ENCODE peak calls at places on chromosomes 11 and 22, in seven cellular contexts. Y is SK-N-SH, X is heart right ventricle, N is WERI-Rb-1, W is keratinocyte, G is kidney epithelial cell, A is fibroblast of the aortic adventitia. J is an unnamed sample.

GRCh38 chr11:17066691-17067090 is 10.8 kb downstream of the RPS13 start:
- DNase-seq in Y (no peak), X (no peak), N (no peak), W (no peak), G (no peak), A (no peak), J (no peak)

GRCh38 chr11:76051937-76052336 is 154.4 kb downstream of the WNT11 start:
- DNase-seq in Y (no peak), X (no peak), N (no peak), W (no peak), G (no peak), A (no peak), J (no peak)

GRCh38 chr22:38699143-38699542 is 1.6 kb downstream of the JOSD1 start:
- DNase-seq in Y (no peak), X (no peak), N (no peak), W (no peak), G (no peak), A (peak; percentile 17), J (peak; percentile 6)

GRCh38 chr11:103961010-103961409 is 75.4 kb upstream of the DDI1 start:
- DNase-seq in Y (no peak), X (no peak), N (no peak), W (no peak), G (no peak), A (peak; percentile 38), J (peak; percentile 73)

GRCh38 chr22:25493794-25494193 is 70.7 kb upstream of the GRK3 start:
- DNase-seq in Y (no peak), X (no peak), N (no peak), W (no peak), G (no peak), A (no peak), J (no peak)

GRCh38 chr11:19511066-19511412 is 201.6 kb upstream of the NAV2 start:
- DNase-seq in Y (no peak), X (no peak), N (no peak), W (no peak), G (no peak), A (no peak), J (no peak)

GRCh38 chr22:29883831-29884139 is 811 bp downstream of the MTMR3 start:
- DNase-seq in Y (no peak), X (no peak), N (no peak), W (no peak), G (no peak), A (no peak), J (no peak)

GRCh38 chr11:104333977-104334376 is 170.0 kb upstream of the PDGFD start:
- DNase-seq in Y (no peak), X (no peak), N (peak; percentile 35), W (no peak), G (no peak), A (no peak), J (peak; percentile 34)

GRCh38 chr11:9691865-9692264 is 28.0 kb downstream of the SWAP70 start:
- DNase-seq in Y (no peak), X (no peak), N (no peak), W (no peak), G (peak; percentile 64), A (peak; percentile 38), J (peak; percentile 76)

GRCh38 chr11:116931206-116931953 is 94.0 kb upstream of the APOA1 start:
- DNase-seq in Y (no peak), X (no peak), N (no peak), W (peak; percentile 13), G (no peak), A (peak; percentile 40), J (peak; percentile 46)

GRCh38 chr11:69304686-69305085 is 10.7 kb downstream of the MYEOV start:
- DNase-seq in Y (no peak), X (no peak), N (no peak), W (no peak), G (no peak), A (no peak), J (no peak)

GRCh38 chr22:16917144-16918003 is 90.6 kb downstream of the GAB4 start:
- DNase-seq in Y (peak; percentile 53), X (peak; percentile 49), N (peak; percentile 71), W (no peak), G (peak; percentile 18), A (peak; percentile 34), J (peak; percentile 68)

GRCh38 chr11:70826541-70826943 is 425.8 kb downstream of the SHANK2 start:
- DNase-seq in Y (peak; percentile 83), X (no peak), N (peak; percentile 65), W (no peak), G (no peak), A (no peak), J (peak; percentile 14)

GRCh38 chr11:3014314-3014938 is 22.3 kb upstream of the NAP1L4 start:
- DNase-seq in Y (no peak), X (no peak), N (no peak), W (no peak), G (no peak), A (no peak), J (no peak)

GRCh38 chr22:45091254-45091854 is 72.4 kb upstream of the NUP50 start:
- DNase-seq in Y (no peak), X (no peak), N (no peak), W (no peak), G (no peak), A (no peak), J (no peak)

GRCh38 chr11:67664213-67664585 is 10.2 kb downstream of the ALDH3B2 start:
- DNase-seq in Y (no peak), X (no peak), N (no peak), W (no peak), G (no peak), A (no peak), J (no peak)

GRCh38 chr22:48238966-48239365 is 1476.5 kb downstream of the TBC1D22A start:
- DNase-seq in Y (no peak), X (no peak), N (no peak), W (no peak), G (no peak), A (no peak), J (no peak)

GRCh38 chr22:47401592-47401898 is 639.1 kb downstream of the TBC1D22A start:
- DNase-seq in Y (no peak), X (no peak), N (no peak), W (no peak), G (no peak), A (no peak), J (no peak)

GRCh38 chr11:105713696-105714095 is 103.8 kb downstream of the GRIA4 start:
- DNase-seq in Y (no peak), X (no peak), N (no peak), W (no peak), G (no peak), A (no peak), J (no peak)

GRCh38 chr11:65856689-65857499 is 1.1 kb downstream of the CFL1 start:
- DNase-seq in Y (peak; percentile 80), X (peak; percentile 82), N (peak; percentile 67), W (no peak), G (no peak), A (peak; percentile 65), J (peak; percentile 87)

GRCh38 chr11:65854161-65854592 is 3.8 kb downstream of the CFL1 start:
- DNase-seq in Y (peak; percentile 10), X (no peak), N (no peak), W (no peak), G (no peak), A (no peak), J (no peak)

GRCh38 chr11:65857500-65858353 is at the start of gene CFL1:
- DNase-seq in Y (peak; percentile 89), X (peak; percentile 99), N (peak; percentile 98), W (peak; percentile 76), G (peak; percentile 86), A (peak; percentile 96), J (peak; percentile 100)

GRCh38 chr11:65854871-65855837 is 2.8 kb downstream of the CFL1 start:
- DNase-seq in Y (no peak), X (no peak), N (no peak), W (no peak), G (no peak), A (no peak), J (no peak)

GRCh38 chr11:65855927-65856363 is 2.0 kb downstream of the CFL1 start:
- DNase-seq in Y (no peak), X (no peak), N (no peak), W (no peak), G (no peak), A (no peak), J (no peak)
- H3K4me3 ChIP-seq in Y (peak overlapping the region; percentile 98), X (peak overlapping the region; percentile 99), N (no peak overlapping the region), W (peak overlapping the region; percentile 83), G (peak overlapping the region; percentile 97), A (peak overlapping the region; percentile 95), J (peak overlapping the region; percentile 94)

GRCh38 chr11:27467181-27467913 is 5.2 kb downstream of the LGR4 start:
- DNase-seq in Y (no peak), X (no peak), N (no peak), W (no peak), G (no peak), A (no peak), J (no peak)
- H3K4me3 ChIP-seq in Y (no peak overlapping the region), X (no peak overlapping the region), N (no peak overlapping the region), W (peak overlapping the region; percentile 41), G (no peak overlapping the region), A (no peak overlapping the region), J (peak overlapping the region; percentile 28)

DNA sequence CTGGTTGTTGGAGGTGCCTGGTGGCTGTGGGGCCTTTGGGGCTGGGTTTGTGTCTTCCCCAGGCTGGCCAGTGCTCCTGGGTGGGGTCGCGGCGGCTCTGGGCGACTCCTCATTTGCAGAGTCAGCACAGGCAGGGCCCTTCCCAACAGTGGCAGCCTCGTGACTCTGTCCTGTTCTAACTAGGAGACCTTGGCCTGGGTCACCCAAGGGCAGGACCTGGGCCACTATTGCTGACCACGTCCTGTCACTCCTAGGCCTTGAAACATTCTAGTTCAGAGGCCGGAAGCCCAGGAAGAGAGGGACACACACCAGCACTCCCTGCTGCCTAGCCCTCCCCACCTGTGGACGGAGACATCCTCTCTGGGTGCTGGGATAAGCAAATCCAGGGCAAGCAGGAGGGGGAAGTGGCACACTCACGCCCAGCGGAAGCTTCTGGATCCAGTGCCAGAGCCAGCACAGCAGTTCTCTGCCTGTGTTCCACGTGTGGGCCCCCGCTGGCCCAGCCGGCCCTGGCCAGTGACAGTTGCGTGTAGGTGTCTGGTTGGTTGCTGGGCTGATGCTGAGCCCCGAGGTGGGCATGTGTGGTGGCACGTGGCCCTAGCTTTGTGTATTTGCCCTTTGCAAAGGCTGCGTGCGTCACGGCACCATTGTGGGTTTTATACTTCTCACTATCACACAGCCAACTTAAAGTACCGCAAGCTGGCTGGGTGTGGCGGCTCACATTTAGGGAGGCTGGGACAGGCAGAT is 4.3 kb upstream of the CHID1 start:
- DNase-seq in Y (no peak), X (peak; percentile 55), N (no peak), W (no peak), G (no peak), A (no peak), J (no peak)
- H3K4me3 ChIP-seq in Y (no peak overlapping the region), X (no peak overlapping the region), N (no peak overlapping the region), W (no peak overlapping the region), G (no peak overlapping the region), A (no peak overlapping the region), J (no peak overlapping the region)

GRCh38 chr22:36355362-36355761 is 32.4 kb downstream of the MYH9 start:
- DNase-seq in Y (no peak), X (no peak), N (no peak), W (no peak), G (no peak), A (peak; percentile 75), J (peak; percentile 51)
- H3K4me3 ChIP-seq in Y (no peak overlapping the region), X (no peak overlapping the region), N (no peak overlapping the region), W (no peak overlapping the region), G (no peak overlapping the region), A (peak overlapping the region; percentile 23), J (peak overlapping the region; percentile 49)

J was measured in GM23248.